ENCODE peak calls at places on chromosomes 6 and 20, in seven cellular contexts. I is Right ventricle myocardium superior; J is activated CD8-positive, alpha-beta memory T cell treated with anti-CD3 and anti-CD28 coated beads for 48 hours; V is NCI-H146; L is stimulated activated naive CD4-positive, alpha-beta T cell; W is T-cell; G is epithelial cell of proximal tubule. H is an unnamed sample.

GRCh38 chr6:104908031-104908430 is 48.3 kb upstream of the HACE1 start:
- DNase-seq in I (no peak), J (no peak), V (no peak), L (no peak), W (no peak), G (no peak), H (no peak)

GRCh38 chr20:24102290-24102689 is 113.7 kb upstream of the GGTLC1 start:
- DNase-seq in I (no peak), J (peak), V (no peak), L (no peak), W (peak), G (no peak), H (no peak)

GRCh38 chr20:37276494-37277252 is 12.8 kb upstream of the MANBAL start:
- DNase-seq in I (peak), J (no peak), V (peak), L (no peak), W (no peak), G (no peak), H (no peak)

GRCh38 chr20:4012631-4013030 is 2.7 kb downstream of the RNF24 start:
- DNase-seq in I (no peak), J (no peak), V (no peak), L (no peak), W (no peak), G (no peak), H (no peak)

GRCh38 chr6:116370717-116371383 is at the start of gene DSE:
- DNase-seq in I (peak), J (peak), V (peak), L (peak), W (peak), G (no peak), H (peak)

GRCh38 chr6:122049341-122049740 is 350.1 kb upstream of the HSF2 start:
- DNase-seq in I (no peak), J (no peak), V (no peak), L (no peak), W (no peak), G (no peak), H (no peak)

GRCh38 chr20:62001178-62001715 is 64.4 kb downstream of the TAF4 start:
- DNase-seq in I (no peak), J (no peak), V (no peak), L (no peak), W (no peak), G (no peak), H (no peak)

GRCh38 chr20:7924692-7925091 is 15.6 kb downstream of the HAO1 start:
- DNase-seq in I (no peak), J (no peak), V (no peak), L (no peak), W (no peak), G (peak), H (no peak)

GRCh38 chr6:155419161-155419560 is 36.5 kb downstream of the NOX3 start:
- DNase-seq in I (no peak), J (no peak), V (no peak), L (no peak), W (no peak), G (no peak), H (no peak)

GRCh38 chr20:38290829-38291581 is 13.0 kb upstream of the BPI start:
- DNase-seq in I (peak), J (no peak), V (peak), L (no peak), W (no peak), G (no peak), H (no peak)

GRCh38 chr6:122651604-122652003 is 41.4 kb downstream of the PKIB start:
- DNase-seq in I (no peak), J (no peak), V (no peak), L (no peak), W (no peak), G (no peak), H (no peak)